ENCODE peak calls at places on chromosome 22, in five cellular contexts. One of them, this sample, is unnamed.

GRCh38 chr22:40193429-40194421 is 16.0 kb downstream of the TNRC6B start:
- DNase-seq in neuronal stem cell: no peak
- DNase-seq in dermis blood vessel endothelial cell: peak
- DNase-seq in nucleus accumbens: no peak
- DNase-seq in cardiac fibroblast: peak
- DNase-seq in this sample: peak

GRCh38 chr22:45349916-45350315 is 40.2 kb downstream of the FAM118A start:
- DNase-seq in neuronal stem cell: no peak
- DNase-seq in dermis blood vessel endothelial cell: no peak
- DNase-seq in nucleus accumbens: no peak
- DNase-seq in cardiac fibroblast: no peak
- DNase-seq in this sample: no peak

GRCh38 chr22:43277987-43278601 is 65.1 kb downstream of the SCUBE1 start:
- DNase-seq in neuronal stem cell: no peak
- DNase-seq in dermis blood vessel endothelial cell: no peak
- DNase-seq in nucleus accumbens: no peak
- DNase-seq in cardiac fibroblast: no peak
- DNase-seq in this sample: no peak

GRCh38 chr22:26756675-26757293 is 99.4 kb downstream of the MIAT start:
- DNase-seq in neuronal stem cell: peak
- DNase-seq in dermis blood vessel endothelial cell: peak
- DNase-seq in nucleus accumbens: peak
- DNase-seq in cardiac fibroblast: peak
- DNase-seq in this sample: peak

GRCh38 chr22:44406581-44407403 is 91.2 kb downstream of the RTL6 start:
- DNase-seq in neuronal stem cell: no peak
- DNase-seq in dermis blood vessel endothelial cell: no peak
- DNase-seq in nucleus accumbens: no peak
- DNase-seq in cardiac fibroblast: no peak
- DNase-seq in this sample: peak

GRCh38 chr22:39503590-39503989 is 1.5 kb downstream of the MIEF1 start:
- DNase-seq in neuronal stem cell: no peak
- DNase-seq in dermis blood vessel endothelial cell: no peak
- DNase-seq in nucleus accumbens: no peak
- DNase-seq in cardiac fibroblast: no peak
- DNase-seq in this sample: no peak

GRCh38 chr22:30649430-30650007 is 13.9 kb downstream of the SLC35E4 start:
- DNase-seq in neuronal stem cell: no peak
- DNase-seq in dermis blood vessel endothelial cell: peak
- DNase-seq in nucleus accumbens: no peak
- DNase-seq in cardiac fibroblast: peak
- DNase-seq in this sample: peak

GRCh38 chr22:37625737-37626136 is 13.7 kb upstream of the SH3BP1 start:
- DNase-seq in neuronal stem cell: no peak
- DNase-seq in dermis blood vessel endothelial cell: no peak
- DNase-seq in nucleus accumbens: no peak
- DNase-seq in cardiac fibroblast: no peak
- DNase-seq in this sample: no peak

GRCh38 chr22:45163074-45163416 is 680 bp upstream of the NUP50 start:
- DNase-seq in neuronal stem cell: no peak
- DNase-seq in dermis blood vessel endothelial cell: peak
- DNase-seq in nucleus accumbens: peak
- DNase-seq in cardiac fibroblast: peak
- DNase-seq in this sample: peak

GRCh38 chr22:25027552-25027951 is 75.0 kb downstream of the KIAA1671 start:
- DNase-seq in neuronal stem cell: no peak
- DNase-seq in dermis blood vessel endothelial cell: no peak
- DNase-seq in nucleus accumbens: no peak
- DNase-seq in cardiac fibroblast: peak
- DNase-seq in this sample: peak

GRCh38 chr22:46067159-46068111 is 82.9 kb upstream of the PPARA start:
- DNase-seq in neuronal stem cell: no peak
- DNase-seq in dermis blood vessel endothelial cell: peak
- DNase-seq in nucleus accumbens: no peak
- DNase-seq in cardiac fibroblast: no peak
- DNase-seq in this sample: peak

GRCh38 chr22:20636945-20637344 is 129.5 kb downstream of the MED15 start:
- DNase-seq in neuronal stem cell: no peak
- DNase-seq in dermis blood vessel endothelial cell: no peak
- DNase-seq in nucleus accumbens: no peak
- DNase-seq in cardiac fibroblast: no peak
- DNase-seq in this sample: no peak

GRCh38 chr22:39646614-39647210 is 76.2 kb downstream of the CACNA1I start:
- DNase-seq in neuronal stem cell: no peak
- DNase-seq in dermis blood vessel endothelial cell: no peak
- DNase-seq in nucleus accumbens: no peak
- DNase-seq in cardiac fibroblast: no peak
- DNase-seq in this sample: no peak

GRCh38 chr22:22942511-22943329 is 55.1 kb downstream of the IGLL5 start:
- DNase-seq in neuronal stem cell: peak
- DNase-seq in dermis blood vessel endothelial cell: peak
- DNase-seq in nucleus accumbens: peak
- DNase-seq in cardiac fibroblast: peak
- DNase-seq in this sample: peak

GRCh38 chr22:42317691-42318547 is 47.5 kb upstream of the TCF20 start:
- DNase-seq in neuronal stem cell: no peak
- DNase-seq in dermis blood vessel endothelial cell: no peak
- DNase-seq in nucleus accumbens: peak
- DNase-seq in cardiac fibroblast: no peak
- DNase-seq in this sample: no peak

GRCh38 chr22:41411021-41411851 is 29.5 kb downstream of the TEF start:
- DNase-seq in neuronal stem cell: no peak
- DNase-seq in dermis blood vessel endothelial cell: no peak
- DNase-seq in nucleus accumbens: peak
- DNase-seq in cardiac fibroblast: no peak
- DNase-seq in this sample: no peak

GRCh38 chr22:29083576-29084566 is 11.0 kb downstream of the KREMEN1 start:
- DNase-seq in neuronal stem cell: no peak
- DNase-seq in dermis blood vessel endothelial cell: no peak
- DNase-seq in nucleus accumbens: no peak
- DNase-seq in cardiac fibroblast: peak
- DNase-seq in this sample: peak